ENCODE peak calls at places on chromosomes 1 and 21, in seven cellular contexts. T is ovary, S is fibroblast of mammary gland, D is astrocyte, K is breast epithelium, W is astrocyte of the cerebellum, H is GM12865. Y is an unnamed sample.

GRCh38 chr1:5244631-5245285 is 590.3 kb downstream of the AJAP1 start:
- DNase-seq in D (no peak), K (no peak), H (no peak), S (no peak), W (no peak), T (no peak), Y (no peak)

GRCh38 chr1:237562247-237562823 is 328.4 kb downstream of the ZP4 start:
- DNase-seq in S (peak), H (peak), K (no peak), D (peak), W (peak), T (no peak), Y (peak)

GRCh38 chr1:37561794-37562132 is 5.0 kb downstream of the DNALI1 start:
- DNase-seq in D (no peak), W (no peak), H (peak), S (peak), K (no peak), T (peak), Y (no peak)

GRCh38 chr21:29660047-29660720 is 279.6 kb downstream of the GRIK1 start:
- DNase-seq in K (no peak), S (no peak), D (no peak), H (no peak), T (no peak), W (no peak), Y (no peak)

GRCh38 chr1:37038079-37038702 is 3.9 kb upstream of the GRIK3 start:
- DNase-seq in S (peak), K (peak), D (no peak), H (peak), T (no peak), W (no peak), Y (no peak)

GRCh38 chr1:195150768-195151167 is 1457.5 kb downstream of the KCNT2 start:
- DNase-seq in W (no peak), D (no peak), H (no peak), T (no peak), K (no peak), S (no peak), Y (no peak)

GRCh38 chr21:32562426-32562825 is 22.9 kb downstream of the TCP10L start:
- DNase-seq in H (no peak), D (peak), K (no peak), T (peak), W (peak), S (peak), Y (peak)

GRCh38 chr21:15874610-15875009 is 144.8 kb downstream of the USP25 start:
- DNase-seq in S (no peak), H (no peak), T (no peak), W (no peak), D (no peak), K (no peak), Y (no peak)

GRCh38 chr1:10561955-10562354 is 87.2 kb downstream of the PEX14 start:
- DNase-seq in H (no peak), T (no peak), K (no peak), D (no peak), W (no peak), S (no peak), Y (no peak)

GRCh38 chr1:97041011-97041410 is 319.4 kb downstream of the PTBP2 start:
- DNase-seq in W (no peak), T (no peak), H (no peak), S (no peak), K (no peak), D (no peak), Y (no peak)

GRCh38 chr1:13728104-13728503 is 28.1 kb downstream of the PRDM2 start:
- DNase-seq in W (no peak), S (no peak), H (peak), D (no peak), K (no peak), T (no peak), Y (no peak)

GRCh38 chr21:26795866-26796329 is 49.3 kb downstream of the ADAMTS1 start:
- DNase-seq in K (no peak), T (peak), S (peak), H (no peak), D (peak), W (peak), Y (peak)

GRCh38 chr1:37763791-37764741 is 854 bp downstream of the EPHA10 start:
- DNase-seq in T (peak), W (peak), K (no peak), H (peak), S (peak), D (peak), Y (no peak)

GRCh38 chr1:160354388-160354985 is 11.3 kb downstream of the NCSTN start:
- DNase-seq in K (no peak), W (no peak), H (peak), S (peak), T (no peak), D (no peak), Y (no peak)

GRCh38 chr1:43981135-43981491 is 2.1 kb downstream of the B4GALT2 start:
- DNase-seq in K (no peak), H (no peak), W (no peak), S (no peak), D (no peak), T (no peak), Y (no peak)

GRCh38 chr1:8980656-8981055 is 35.0 kb downstream of the CA6 start:
- DNase-seq in T (no peak), D (no peak), S (no peak), W (no peak), K (no peak), H (no peak), Y (no peak)

GRCh38 chr1:47325530-47325929 is 8.1 kb upstream of the CMPK1 start:
- DNase-seq in T (no peak), W (no peak), D (no peak), H (no peak), K (no peak), S (peak), Y (peak)

GRCh38 chr1:226601456-226601855 is 52.9 kb downstream of the STUM start:
- DNase-seq in D (no peak), K (no peak), W (no peak), H (no peak), T (no peak), S (no peak), Y (no peak)

GRCh38 chr1:162905759-162906158 is 44.8 kb upstream of the CCDC190 start:
- DNase-seq in S (peak), H (no peak), D (peak), W (peak), T (no peak), K (no peak), Y (peak)

GRCh38 chr1:32872189-32872898 is 1.6 kb upstream of the FNDC5 start:
- DNase-seq in H (peak), W (peak), S (peak), T (peak), D (peak), K (no peak), Y (no peak)

GRCh38 chr1:170593612-170594011 is 61.6 kb downstream of the GORAB start:
- DNase-seq in S (no peak), T (no peak), K (no peak), H (no peak), W (no peak), D (no peak), Y (no peak)

GRCh38 chr1:218394989-218395388 is 49.9 kb downstream of the TGFB2 start:
- DNase-seq in T (no peak), D (no peak), K (no peak), H (no peak), S (no peak), W (no peak), Y (no peak)

GRCh38 chr21:41888749-41889376 is 9.7 kb upstream of the PRDM15 start:
- DNase-seq in D (no peak), K (no peak), S (no peak), W (no peak), T (no peak), H (no peak), Y (no peak)

GRCh38 chr1:221509575-221510360 is 232.1 kb downstream of the DUSP10 start:
- DNase-seq in K (no peak), D (peak), T (no peak), H (peak), W (no peak), S (no peak), Y (no peak)

GRCh38 chr1:201582261-201582951 is 43.5 kb downstream of the NAV1 start:
- DNase-seq in K (no peak), W (no peak), S (peak), H (no peak), D (peak), T (no peak), Y (no peak)

GRCh38 chr1:53395671-53396215 is 63.5 kb upstream of the DMRTB1 start:
- DNase-seq in W (no peak), K (no peak), H (no peak), D (no peak), S (no peak), T (no peak), Y (no peak)

GRCh38 chr21:44816761-44817505 is 929 bp downstream of the SUMO3 start:
- DNase-seq in T (no peak), W (no peak), H (no peak), S (no peak), D (no peak), K (no peak), Y (no peak)

GRCh38 chr21:22490044-22490443 is 1491.8 kb downstream of the NCAM2 start:
- DNase-seq in T (no peak), D (no peak), H (no peak), W (no peak), S (no peak), K (no peak), Y (no peak)

GRCh38 chr1:18532390-18533170 is 51.9 kb downstream of the KLHDC7A start:
- DNase-seq in T (no peak), S (no peak), D (no peak), W (no peak), H (no peak), K (no peak), Y (no peak)

GRCh38 chr1:160681067-160681890 is 30.3 kb downstream of the CD48 start:
- DNase-seq in H (peak), D (no peak), K (no peak), T (peak), S (peak), W (no peak), Y (no peak)

DNA sequence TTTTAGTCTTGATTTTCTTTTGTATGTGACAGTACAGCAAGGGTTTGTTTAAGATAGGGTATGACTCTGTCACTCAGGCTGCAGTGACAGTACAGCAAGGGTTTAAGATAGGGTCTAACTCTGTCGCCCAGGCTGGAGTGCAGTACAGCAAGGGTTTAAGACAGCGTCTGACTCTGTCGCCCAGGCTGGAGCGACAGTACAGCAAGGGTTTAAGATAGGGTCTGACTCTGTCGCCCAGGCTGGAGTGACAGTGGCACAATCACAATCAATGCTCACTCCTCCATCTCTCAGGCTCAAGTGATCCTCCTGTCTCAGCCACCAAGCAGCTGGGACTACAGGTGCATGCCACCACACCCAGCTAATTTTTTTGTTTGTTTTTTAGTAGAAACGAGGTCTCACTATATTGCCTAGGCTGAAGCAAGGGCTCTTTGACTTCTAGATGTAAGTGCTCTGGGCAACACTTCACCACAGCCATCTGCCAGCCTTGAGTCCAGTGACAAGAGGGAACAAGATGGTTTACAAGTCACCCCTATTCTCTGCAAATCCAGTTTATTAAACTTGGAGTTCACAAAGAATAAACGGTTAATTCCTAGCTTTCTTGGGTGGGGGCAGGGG is 965 bp upstream of the SH2D5 start:
- DNase-seq in D (no peak), K (peak), S (no peak), T (no peak), H (no peak), W (no peak), Y (no peak)
- TF ChIP-seq CTCF in D (no peak), K (no peak), S (no peak), T (no peak), H (no peak), W (no peak), Y (no peak)

GRCh38 chr1:192474080-192474683 is 101.4 kb upstream of the RGS1 start:
- DNase-seq in D (no peak), K (no peak), T (no peak), W (no peak), H (peak), S (peak), Y (no peak)
- TF ChIP-seq CTCF in D (peak), K (peak), T (peak), W (peak), H (peak), S (peak), Y (peak)

GRCh38 chr1:21244986-21245687 is 45.1 kb downstream of the ECE1 start:
- DNase-seq in W (no peak), H (no peak), K (no peak), S (no peak), D (no peak), T (no peak), Y (no peak)
- TF ChIP-seq CTCF in W (peak), H (peak), K (no peak), S (peak), D (no peak), T (no peak), Y (peak)

GRCh38 chr1:204826970-204827369 is 43.7 kb upstream of the NFASC start:
- DNase-seq in D (no peak), T (no peak), W (no peak), S (peak), H (peak), K (no peak), Y (no peak)
- TF ChIP-seq CTCF in D (peak), T (no peak), W (no peak), S (peak), H (peak), K (no peak), Y (peak)

DNA sequence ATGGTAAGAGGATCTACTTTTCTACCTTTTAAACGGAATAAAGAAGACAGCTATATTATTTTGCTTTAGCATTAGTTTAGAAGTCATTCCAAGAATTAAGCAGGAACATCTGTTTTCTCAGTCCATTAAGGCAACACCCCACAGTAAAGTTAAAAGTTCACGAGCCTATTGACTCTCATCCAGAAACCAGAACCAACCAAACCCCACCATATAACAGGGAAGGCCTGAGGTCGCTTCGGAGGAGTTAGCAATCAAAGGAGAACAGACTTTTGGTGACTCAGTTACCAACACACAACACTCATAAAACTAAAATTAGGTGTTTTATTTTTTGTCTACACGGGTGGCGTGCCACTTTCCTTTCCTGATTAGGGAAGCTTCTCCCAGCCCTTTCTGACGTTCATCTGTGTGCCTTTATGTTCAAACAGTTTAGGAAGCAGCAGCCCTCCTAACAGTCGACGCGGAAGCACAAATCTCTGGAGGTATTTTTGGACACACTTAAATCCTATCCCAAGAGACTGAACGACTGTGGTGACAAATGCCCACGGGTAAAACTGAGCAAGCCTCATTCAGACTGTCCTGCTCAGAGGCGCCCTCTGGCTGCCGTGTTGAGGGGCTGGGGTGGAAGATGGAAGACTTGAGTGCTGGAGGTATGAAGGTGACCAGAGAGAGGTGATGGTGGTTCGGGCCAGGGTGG is 8.6 kb upstream of the PLA2G2C start:
- DNase-seq in W (peak), S (peak), K (peak), D (peak), H (peak), T (no peak), Y (no peak)
- TF ChIP-seq CTCF in W (peak), S (peak), K (peak), D (peak), H (peak), T (peak), Y (peak)

DNA sequence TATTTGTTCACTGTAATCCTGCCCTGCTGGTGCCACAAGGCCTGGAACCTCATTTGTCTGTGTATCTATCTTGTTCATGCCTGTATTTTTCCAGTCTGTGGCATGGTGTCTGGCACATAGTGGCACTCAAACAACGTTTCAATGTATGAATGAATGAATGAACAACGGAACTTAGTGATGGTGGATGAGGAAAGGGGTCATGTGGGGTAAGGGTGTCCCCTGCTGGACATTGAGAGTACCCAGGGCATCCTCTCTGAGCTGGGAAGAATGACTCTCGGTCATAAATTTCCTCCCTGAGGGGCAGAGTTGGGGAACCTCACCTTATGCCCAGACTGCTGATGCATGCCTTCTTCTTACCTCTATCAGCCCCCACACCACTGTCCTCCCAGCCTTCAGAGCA is 18.9 kb upstream of the ZNF683 start:
- DNase-seq in S (peak), W (peak), D (no peak), T (no peak), K (no peak), H (peak), Y (no peak)
- TF ChIP-seq CTCF in S (peak), W (peak), D (peak), T (no peak), K (no peak), H (peak), Y (peak)

DNA sequence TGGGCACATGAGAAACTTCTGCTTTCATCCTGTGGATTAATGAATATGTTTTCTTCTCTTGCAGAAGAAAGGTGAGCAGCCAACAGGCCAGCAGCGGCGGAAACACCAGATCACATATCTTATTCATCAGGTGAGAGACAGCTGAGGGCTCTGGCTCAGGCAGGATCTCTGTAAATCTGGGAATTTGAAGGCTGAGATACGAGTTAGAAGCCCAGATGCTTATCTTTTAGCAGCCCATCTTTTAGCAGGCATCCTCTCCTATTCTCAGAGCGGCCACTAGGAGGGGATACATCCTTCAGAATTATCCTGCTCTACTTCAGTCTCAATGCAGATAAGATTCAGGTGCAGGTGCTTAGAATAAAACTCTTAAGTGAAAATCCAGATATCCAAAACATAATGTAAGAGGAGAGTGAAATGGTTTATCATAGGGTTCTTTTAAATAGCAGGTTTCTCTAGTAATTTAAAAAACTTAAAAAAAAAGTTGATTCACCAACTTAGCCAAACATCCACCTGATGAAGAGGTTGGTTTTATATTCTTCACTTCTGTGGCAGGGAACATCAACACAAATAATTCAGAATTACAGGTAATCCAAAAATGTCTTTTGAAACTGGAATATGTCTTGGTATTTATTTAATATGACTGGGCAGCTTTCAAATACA is 19.3 kb downstream of the SH2D2A start:
- DNase-seq in H (peak), T (no peak), W (peak), D (no peak), K (no peak), S (peak), Y (no peak)
- TF ChIP-seq CTCF in H (peak), T (peak), W (peak), D (peak), K (peak), S (peak), Y (peak)

DNA sequence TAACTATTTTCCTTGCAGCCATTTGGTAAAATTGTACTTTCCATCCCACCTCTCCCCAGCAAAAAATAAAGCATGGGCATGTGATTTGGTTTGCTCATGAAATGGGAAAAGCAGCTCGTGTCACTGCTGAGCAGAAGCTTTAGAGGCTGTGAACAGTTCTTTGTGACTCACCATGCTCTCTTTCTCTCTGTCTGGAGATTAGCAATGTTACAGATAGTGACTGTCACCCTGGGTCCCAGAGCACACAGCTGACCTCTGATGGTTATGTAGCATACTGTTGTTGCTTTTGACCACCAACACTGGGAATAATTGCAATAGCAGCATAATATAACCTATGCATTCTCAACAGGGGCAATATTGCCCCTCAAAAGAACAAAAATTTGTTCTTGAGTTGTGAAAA is 70.6 kb downstream of the RGS2 start:
- DNase-seq in T (no peak), D (peak), K (no peak), S (peak), H (no peak), W (no peak), Y (no peak)
- TF ChIP-seq CTCF in T (no peak), D (no peak), K (no peak), S (no peak), H (no peak), W (no peak), Y (no peak)

Y was measured in kidney epithelial cell.